ENCODE peak calls at places on chromosomes 1 and 21, in four cellular contexts. U is GM03348, I is amygdala, G is A172. T is an unnamed sample.

GRCh38 chr1:20070357-20070756 is 363 bp downstream of the PLA2G5 start:
- DNase-seq in G (no peak), U (no peak), I (no peak), T (no peak)

GRCh38 chr21:17598437-17598836 is 14.3 kb downstream of the BTG3 start:
- DNase-seq in U (no peak), I (no peak), G (no peak), T (no peak)

GRCh38 chr1:222861057-222861456 is 46.2 kb downstream of the DISP1 start:
- DNase-seq in I (no peak), U (no peak), G (no peak), T (no peak)

GRCh38 chr1:207755846-207756692 is 4.2 kb downstream of the CD46 start:
- DNase-seq in I (no peak), U (no peak), G (no peak), T (no peak)

GRCh38 chr1:113197662-113198330 is 124.8 kb downstream of the LRIG2 start:
- DNase-seq in G (no peak), I (no peak), U (no peak), T (no peak)

GRCh38 chr1:112099979-112100378 is 110.5 kb upstream of the KCND3 start:
- DNase-seq in U (no peak), I (no peak), G (no peak), T (no peak)

GRCh38 chr1:182789138-182790076 is at the start of gene NPL:
- DNase-seq in U (peak; percentile 95), I (peak; percentile 60), G (peak; percentile 55), T (peak; percentile 75)

GRCh38 chr1:45205910-45206721 is at the start of gene ZSWIM5:
- DNase-seq in G (no peak), I (peak; percentile 61), U (peak; percentile 77), T (peak; percentile 73)

GRCh38 chr1:94680008-94680377 is 138.4 kb upstream of the F3 start:
- DNase-seq in I (no peak), U (no peak), G (no peak), T (no peak)

GRCh38 chr1:31515936-31516335 is 60.4 kb upstream of the TINAGL1 start:
- DNase-seq in I (no peak), G (no peak), U (no peak), T (no peak)

T was measured in fibroblast of gingiva.